ENCODE peak calls at places on chromosomes 4 and X, in eight cellular contexts. One of them, this sample, is unnamed.

GRCh38 chr4:166377578-166377977 is 504.5 kb downstream of the TLL1 start:
- DNase-seq in right lobe of liver: no peak
- DNase-seq in mammary epithelial cell: no peak
- DNase-seq in Peyer's patch: no peak
- DNase-seq in ascending aorta: no peak
- DNase-seq in A549: no peak
- DNase-seq in AG04450: no peak
- DNase-seq in upper lobe of right lung: no peak
- DNase-seq in this sample: no peak

GRCh38 chrX:42748067-42748850 is 29.7 kb downstream of the PPP1R2C start:
- DNase-seq in right lobe of liver: no peak
- DNase-seq in mammary epithelial cell: peak
- DNase-seq in Peyer's patch: no peak
- DNase-seq in ascending aorta: no peak
- DNase-seq in A549: no peak
- DNase-seq in AG04450: no peak
- DNase-seq in upper lobe of right lung: no peak
- DNase-seq in this sample: no peak

GRCh38 chrX:47226531-47227333 is 6.1 kb upstream of the USP11 start:
- DNase-seq in right lobe of liver: peak
- DNase-seq in mammary epithelial cell: no peak
- DNase-seq in Peyer's patch: no peak
- DNase-seq in ascending aorta: no peak
- DNase-seq in A549: no peak
- DNase-seq in AG04450: no peak
- DNase-seq in upper lobe of right lung: no peak
- DNase-seq in this sample: no peak

GRCh38 chr4:107283587-107284559 is 247.8 kb upstream of the DKK2 start:
- DNase-seq in right lobe of liver: no peak
- DNase-seq in mammary epithelial cell: peak
- DNase-seq in Peyer's patch: no peak
- DNase-seq in ascending aorta: no peak
- DNase-seq in A549: peak
- DNase-seq in AG04450: peak
- DNase-seq in upper lobe of right lung: no peak
- DNase-seq in this sample: peak

GRCh38 chr4:185710487-185710995 is 101.5 kb downstream of the SORBS2 start:
- DNase-seq in right lobe of liver: peak
- DNase-seq in mammary epithelial cell: peak
- DNase-seq in Peyer's patch: no peak
- DNase-seq in ascending aorta: no peak
- DNase-seq in A549: no peak
- DNase-seq in AG04450: no peak
- DNase-seq in upper lobe of right lung: no peak
- DNase-seq in this sample: no peak

GRCh38 chr4:106628616-106629606 is 260.3 kb upstream of the GIMD1 start:
- DNase-seq in right lobe of liver: no peak
- DNase-seq in mammary epithelial cell: no peak
- DNase-seq in Peyer's patch: no peak
- DNase-seq in ascending aorta: no peak
- DNase-seq in A549: no peak
- DNase-seq in AG04450: no peak
- DNase-seq in upper lobe of right lung: no peak
- DNase-seq in this sample: no peak

GRCh38 chrX:38175140-38175539 is 45.5 kb downstream of the SRPX start:
- DNase-seq in right lobe of liver: peak
- DNase-seq in mammary epithelial cell: peak
- DNase-seq in Peyer's patch: no peak
- DNase-seq in ascending aorta: no peak
- DNase-seq in A549: peak
- DNase-seq in AG04450: no peak
- DNase-seq in upper lobe of right lung: no peak
- DNase-seq in this sample: no peak

GRCh38 chr4:140186651-140187315 is 32.8 kb upstream of the MAML3 start:
- DNase-seq in right lobe of liver: no peak
- DNase-seq in mammary epithelial cell: peak
- DNase-seq in Peyer's patch: peak
- DNase-seq in ascending aorta: peak
- DNase-seq in A549: peak
- DNase-seq in AG04450: peak
- DNase-seq in upper lobe of right lung: no peak
- DNase-seq in this sample: peak

GRCh38 chrX:85309717-85310116 is 65.9 kb downstream of the ZNF711 start:
- DNase-seq in right lobe of liver: no peak
- DNase-seq in mammary epithelial cell: no peak
- DNase-seq in Peyer's patch: no peak
- DNase-seq in ascending aorta: no peak
- DNase-seq in A549: peak
- DNase-seq in AG04450: no peak
- DNase-seq in upper lobe of right lung: no peak
- DNase-seq in this sample: no peak

GRCh38 chrX:136694491-136695087 is 46.6 kb downstream of the CD40LG start:
- DNase-seq in right lobe of liver: no peak
- DNase-seq in mammary epithelial cell: peak
- DNase-seq in Peyer's patch: no peak
- DNase-seq in ascending aorta: no peak
- DNase-seq in A549: peak
- DNase-seq in AG04450: no peak
- DNase-seq in upper lobe of right lung: no peak
- DNase-seq in this sample: no peak

GRCh38 chr4:88008133-88008621 is 742 bp downstream of the PKD2 start:
- DNase-seq in right lobe of liver: peak
- DNase-seq in mammary epithelial cell: peak
- DNase-seq in Peyer's patch: peak
- DNase-seq in ascending aorta: peak
- DNase-seq in A549: peak
- DNase-seq in AG04450: no peak
- DNase-seq in upper lobe of right lung: peak
- DNase-seq in this sample: no peak

GRCh38 chr4:128480945-128481344 is 193.3 kb upstream of the PGRMC2 start:
- DNase-seq in right lobe of liver: no peak
- DNase-seq in mammary epithelial cell: no peak
- DNase-seq in Peyer's patch: no peak
- DNase-seq in ascending aorta: no peak
- DNase-seq in A549: no peak
- DNase-seq in AG04450: no peak
- DNase-seq in upper lobe of right lung: no peak
- DNase-seq in this sample: no peak

GRCh38 chr4:7328913-7329638 is 105.7 kb downstream of the PSAPL1 start:
- DNase-seq in right lobe of liver: peak
- DNase-seq in mammary epithelial cell: peak
- DNase-seq in Peyer's patch: peak
- DNase-seq in ascending aorta: no peak
- DNase-seq in A549: peak
- DNase-seq in AG04450: peak
- DNase-seq in upper lobe of right lung: peak
- DNase-seq in this sample: no peak

GRCh38 chr4:129543299-129543698 is 447.3 kb downstream of the C4orf33 start:
- DNase-seq in right lobe of liver: no peak
- DNase-seq in mammary epithelial cell: no peak
- DNase-seq in Peyer's patch: no peak
- DNase-seq in ascending aorta: no peak
- DNase-seq in A549: no peak
- DNase-seq in AG04450: no peak
- DNase-seq in upper lobe of right lung: no peak
- DNase-seq in this sample: no peak
- H3K4me3 ChIP-seq in right lobe of liver: no peak
- H3K4me3 ChIP-seq in mammary epithelial cell: no peak
- H3K4me3 ChIP-seq in Peyer's patch: no peak
- H3K4me3 ChIP-seq in ascending aorta: no peak
- H3K4me3 ChIP-seq in A549: no peak
- H3K4me3 ChIP-seq in AG04450: no peak
- H3K4me3 ChIP-seq in upper lobe of right lung: no peak
- H3K4me3 ChIP-seq in this sample: no peak

DNA sequence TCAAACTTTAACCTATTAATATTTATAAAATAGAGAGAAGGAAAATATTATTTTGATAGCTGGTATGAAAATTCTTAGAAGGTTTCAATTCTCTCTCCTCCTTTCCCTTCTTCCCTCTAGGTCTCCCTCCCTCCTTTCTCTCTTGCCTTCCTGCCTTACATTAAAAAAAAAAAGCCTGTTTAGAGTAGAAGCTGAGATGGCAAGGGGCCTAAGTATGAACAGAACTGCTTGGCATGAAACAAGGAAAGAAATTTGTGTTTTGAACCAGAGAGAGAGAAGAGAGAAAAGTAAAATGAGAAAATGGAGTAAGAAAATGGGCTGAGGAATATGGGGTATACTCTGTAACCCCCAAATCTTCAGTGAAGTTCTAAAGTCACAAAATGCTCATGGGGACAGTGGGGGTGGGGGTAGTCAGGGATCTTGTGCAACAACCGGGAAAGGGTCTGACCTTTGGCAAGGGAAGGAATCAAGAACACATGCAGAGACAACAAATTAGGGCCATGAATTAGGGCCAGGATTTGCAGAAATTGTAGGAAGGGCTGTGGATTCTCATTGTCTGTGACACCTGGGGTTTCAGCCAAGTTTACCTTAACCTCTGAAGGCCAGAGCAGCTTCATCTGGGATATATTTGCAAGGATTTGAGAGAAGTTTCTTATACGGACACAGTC is 30.6 kb downstream of the SUPT20HL2 start:
- DNase-seq in right lobe of liver: no peak
- DNase-seq in mammary epithelial cell: no peak
- DNase-seq in Peyer's patch: no peak
- DNase-seq in ascending aorta: no peak
- DNase-seq in A549: no peak
- DNase-seq in AG04450: no peak
- DNase-seq in upper lobe of right lung: no peak
- DNase-seq in this sample: no peak
- H3K4me3 ChIP-seq in right lobe of liver: no peak
- H3K4me3 ChIP-seq in mammary epithelial cell: no peak
- H3K4me3 ChIP-seq in Peyer's patch: no peak
- H3K4me3 ChIP-seq in ascending aorta: no peak
- H3K4me3 ChIP-seq in A549: no peak
- H3K4me3 ChIP-seq in AG04450: no peak
- H3K4me3 ChIP-seq in upper lobe of right lung: no peak
- H3K4me3 ChIP-seq in this sample: no peak

GRCh38 chrX:44876076-44876475 is 3.1 kb downstream of the KDM6A start:
- DNase-seq in right lobe of liver: no peak
- DNase-seq in mammary epithelial cell: peak
- DNase-seq in Peyer's patch: no peak
- DNase-seq in ascending aorta: no peak
- DNase-seq in A549: no peak
- DNase-seq in AG04450: no peak
- DNase-seq in upper lobe of right lung: no peak
- DNase-seq in this sample: no peak
- H3K4me3 ChIP-seq in right lobe of liver: peak
- H3K4me3 ChIP-seq in mammary epithelial cell: peak
- H3K4me3 ChIP-seq in Peyer's patch: peak
- H3K4me3 ChIP-seq in ascending aorta: peak
- H3K4me3 ChIP-seq in A549: no peak
- H3K4me3 ChIP-seq in AG04450: peak
- H3K4me3 ChIP-seq in upper lobe of right lung: peak
- H3K4me3 ChIP-seq in this sample: peak

GRCh38 chr4:2813446-2814405 is 20.8 kb downstream of the SH3BP2 start:
- DNase-seq in right lobe of liver: no peak
- DNase-seq in mammary epithelial cell: no peak
- DNase-seq in Peyer's patch: no peak
- DNase-seq in ascending aorta: no peak
- DNase-seq in A549: no peak
- DNase-seq in AG04450: no peak
- DNase-seq in upper lobe of right lung: no peak
- DNase-seq in this sample: no peak

GRCh38 chr4:2811830-2812599 is 19.1 kb downstream of the SH3BP2 start:
- DNase-seq in right lobe of liver: peak
- DNase-seq in mammary epithelial cell: no peak
- DNase-seq in Peyer's patch: no peak
- DNase-seq in ascending aorta: peak
- DNase-seq in A549: no peak
- DNase-seq in AG04450: no peak
- DNase-seq in upper lobe of right lung: peak
- DNase-seq in this sample: peak

GRCh38 chr4:2812985-2813384 is 20.1 kb downstream of the SH3BP2 start:
- DNase-seq in right lobe of liver: no peak
- DNase-seq in mammary epithelial cell: no peak
- DNase-seq in Peyer's patch: no peak
- DNase-seq in ascending aorta: no peak
- DNase-seq in A549: no peak
- DNase-seq in AG04450: no peak
- DNase-seq in upper lobe of right lung: no peak
- DNase-seq in this sample: no peak

GRCh38 chr4:2814627-2815026 is 21.7 kb downstream of the SH3BP2 start:
- DNase-seq in right lobe of liver: no peak
- DNase-seq in mammary epithelial cell: no peak
- DNase-seq in Peyer's patch: no peak
- DNase-seq in ascending aorta: no peak
- DNase-seq in A549: no peak
- DNase-seq in AG04450: no peak
- DNase-seq in upper lobe of right lung: no peak
- DNase-seq in this sample: no peak

GRCh38 chr4:2812600-2812932 is 19.7 kb downstream of the SH3BP2 start:
- DNase-seq in right lobe of liver: no peak
- DNase-seq in mammary epithelial cell: no peak
- DNase-seq in Peyer's patch: no peak
- DNase-seq in ascending aorta: no peak
- DNase-seq in A549: no peak
- DNase-seq in AG04450: no peak
- DNase-seq in upper lobe of right lung: no peak
- DNase-seq in this sample: no peak
- H3K4me3 ChIP-seq in right lobe of liver: peak
- H3K4me3 ChIP-seq in mammary epithelial cell: no peak
- H3K4me3 ChIP-seq in Peyer's patch: peak
- H3K4me3 ChIP-seq in ascending aorta: peak
- H3K4me3 ChIP-seq in A549: no peak
- H3K4me3 ChIP-seq in AG04450: no peak
- H3K4me3 ChIP-seq in upper lobe of right lung: peak
- H3K4me3 ChIP-seq in this sample: peak

GRCh38 chr4:78566834-78567501 is 15.4 kb downstream of the ANXA3 start:
- DNase-seq in right lobe of liver: no peak
- DNase-seq in mammary epithelial cell: peak
- DNase-seq in Peyer's patch: no peak
- DNase-seq in ascending aorta: no peak
- DNase-seq in A549: no peak
- DNase-seq in AG04450: no peak
- DNase-seq in upper lobe of right lung: no peak
- DNase-seq in this sample: no peak

GRCh38 chr4:78567502-78568075 is 16.0 kb downstream of the ANXA3 start:
- DNase-seq in right lobe of liver: no peak
- DNase-seq in mammary epithelial cell: no peak
- DNase-seq in Peyer's patch: no peak
- DNase-seq in ascending aorta: no peak
- DNase-seq in A549: no peak
- DNase-seq in AG04450: no peak
- DNase-seq in upper lobe of right lung: no peak
- DNase-seq in this sample: no peak

GRCh38 chr4:78568640-78569261 is 17.2 kb downstream of the ANXA3 start:
- DNase-seq in right lobe of liver: no peak
- DNase-seq in mammary epithelial cell: no peak
- DNase-seq in Peyer's patch: no peak
- DNase-seq in ascending aorta: no peak
- DNase-seq in A549: peak
- DNase-seq in AG04450: no peak
- DNase-seq in upper lobe of right lung: no peak
- DNase-seq in this sample: no peak

GRCh38 chr4:78565971-78566372 is 14.4 kb downstream of the ANXA3 start:
- DNase-seq in right lobe of liver: no peak
- DNase-seq in mammary epithelial cell: peak
- DNase-seq in Peyer's patch: no peak
- DNase-seq in ascending aorta: no peak
- DNase-seq in A549: peak
- DNase-seq in AG04450: no peak
- DNase-seq in upper lobe of right lung: no peak
- DNase-seq in this sample: no peak

GRCh38 chr4:78569291-78569821 is 17.8 kb downstream of the ANXA3 start:
- DNase-seq in right lobe of liver: no peak
- DNase-seq in mammary epithelial cell: peak
- DNase-seq in Peyer's patch: no peak
- DNase-seq in ascending aorta: no peak
- DNase-seq in A549: peak
- DNase-seq in AG04450: peak
- DNase-seq in upper lobe of right lung: no peak
- DNase-seq in this sample: peak
- H3K4me3 ChIP-seq in right lobe of liver: no peak
- H3K4me3 ChIP-seq in mammary epithelial cell: no peak
- H3K4me3 ChIP-seq in Peyer's patch: no peak
- H3K4me3 ChIP-seq in ascending aorta: no peak
- H3K4me3 ChIP-seq in A549: peak
- H3K4me3 ChIP-seq in AG04450: no peak
- H3K4me3 ChIP-seq in upper lobe of right lung: no peak
- H3K4me3 ChIP-seq in this sample: no peak